ENCODE peak calls at places on chromosomes 3 and 15, in seven cellular contexts. One of them, this sample, is unnamed.
A peak's percentile ranks its signal among the peaks of the same experiment; 100 is the strongest.

GRCh38 chr3:45564172-45564571 is 30.4 kb upstream of the LIMD1 start:
- DNase-seq in cardiac fibroblast: no peak
- DNase-seq in WERI-Rb-1: no peak
- DNase-seq in suprapubic skin: no peak
- DNase-seq in HFFc6: no peak
- DNase-seq in transverse colon: no peak
- DNase-seq in stomach: no peak
- DNase-seq in this sample: no peak

GRCh38 chr3:184282941-184283340 is 7.1 kb downstream of the ECE2 start:
- DNase-seq in cardiac fibroblast: no peak
- DNase-seq in WERI-Rb-1: no peak
- DNase-seq in suprapubic skin: no peak
- DNase-seq in HFFc6: no peak
- DNase-seq in transverse colon: no peak
- DNase-seq in stomach: no peak
- DNase-seq in this sample: no peak

GRCh38 chr15:36313021-36313420 is 266.4 kb upstream of the CDIN1 start:
- DNase-seq in cardiac fibroblast: no peak
- DNase-seq in WERI-Rb-1: no peak
- DNase-seq in suprapubic skin: no peak
- DNase-seq in HFFc6: peak; percentile 20
- DNase-seq in transverse colon: no peak
- DNase-seq in stomach: no peak
- DNase-seq in this sample: no peak

GRCh38 chr3:45611619-45612018 is 17.1 kb downstream of the LIMD1 start:
- DNase-seq in cardiac fibroblast: no peak
- DNase-seq in WERI-Rb-1: no peak
- DNase-seq in suprapubic skin: no peak
- DNase-seq in HFFc6: no peak
- DNase-seq in transverse colon: no peak
- DNase-seq in stomach: no peak
- DNase-seq in this sample: no peak

GRCh38 chr15:63089260-63090043 is 32.2 kb upstream of the LACTB start:
- DNase-seq in cardiac fibroblast: peak; percentile 90
- DNase-seq in WERI-Rb-1: peak; percentile 24
- DNase-seq in suprapubic skin: no peak
- DNase-seq in HFFc6: peak; percentile 84
- DNase-seq in transverse colon: peak; percentile 38
- DNase-seq in stomach: no peak
- DNase-seq in this sample: no peak

GRCh38 chr3:40312661-40313226 is 3.2 kb downstream of the EIF1B start:
- DNase-seq in cardiac fibroblast: peak; percentile 54
- DNase-seq in WERI-Rb-1: no peak
- DNase-seq in suprapubic skin: no peak
- DNase-seq in HFFc6: peak; percentile 25
- DNase-seq in transverse colon: no peak
- DNase-seq in stomach: no peak
- DNase-seq in this sample: no peak

GRCh38 chr3:16520636-16521579 is 7.4 kb upstream of the RFTN1 start:
- DNase-seq in cardiac fibroblast: no peak
- DNase-seq in WERI-Rb-1: no peak
- DNase-seq in suprapubic skin: no peak
- DNase-seq in HFFc6: no peak
- DNase-seq in transverse colon: no peak
- DNase-seq in stomach: no peak
- DNase-seq in this sample: no peak

GRCh38 chr3:16511561-16512434 is 1.7 kb downstream of the RFTN1 start:
- DNase-seq in cardiac fibroblast: peak; percentile 87
- DNase-seq in WERI-Rb-1: no peak
- DNase-seq in suprapubic skin: peak; percentile 80
- DNase-seq in HFFc6: peak; percentile 70
- DNase-seq in transverse colon: peak; percentile 65
- DNase-seq in stomach: peak; percentile 56
- DNase-seq in this sample: no peak

GRCh38 chr3:69579527-69580165 is 159.6 kb upstream of the MITF start:
- DNase-seq in cardiac fibroblast: no peak
- DNase-seq in WERI-Rb-1: peak; percentile 13
- DNase-seq in suprapubic skin: no peak
- DNase-seq in HFFc6: no peak
- DNase-seq in transverse colon: no peak
- DNase-seq in stomach: no peak
- DNase-seq in this sample: no peak

GRCh38 chr3:182618085-182618732 is 175.1 kb upstream of the ATP11B start:
- DNase-seq in cardiac fibroblast: peak; percentile 2
- DNase-seq in WERI-Rb-1: no peak
- DNase-seq in suprapubic skin: no peak
- DNase-seq in HFFc6: no peak
- DNase-seq in transverse colon: no peak
- DNase-seq in stomach: no peak
- DNase-seq in this sample: no peak

GRCh38 chr3:72446406-72447058 is 401.7 kb downstream of the SHQ1 start:
- DNase-seq in cardiac fibroblast: peak; percentile 39
- DNase-seq in WERI-Rb-1: no peak
- DNase-seq in suprapubic skin: no peak
- DNase-seq in HFFc6: peak; percentile 13
- DNase-seq in transverse colon: no peak
- DNase-seq in stomach: peak; percentile 27
- DNase-seq in this sample: peak; percentile 86

GRCh38 chr15:68112711-68113110 is 58.6 kb downstream of the PIAS1 start:
- DNase-seq in cardiac fibroblast: no peak
- DNase-seq in WERI-Rb-1: no peak
- DNase-seq in suprapubic skin: no peak
- DNase-seq in HFFc6: no peak
- DNase-seq in transverse colon: no peak
- DNase-seq in stomach: no peak
- DNase-seq in this sample: no peak

GRCh38 chr3:132332082-132332964 is 15.1 kb downstream of the ACP3 start:
- DNase-seq in cardiac fibroblast: peak; percentile 35
- DNase-seq in WERI-Rb-1: no peak
- DNase-seq in suprapubic skin: no peak
- DNase-seq in HFFc6: no peak
- DNase-seq in transverse colon: no peak
- DNase-seq in stomach: no peak
- DNase-seq in this sample: no peak

GRCh38 chr15:70071799-70072198 is 25.9 kb downstream of the TLE3 start:
- DNase-seq in cardiac fibroblast: no peak
- DNase-seq in WERI-Rb-1: peak; percentile 87
- DNase-seq in suprapubic skin: no peak
- DNase-seq in HFFc6: no peak
- DNase-seq in transverse colon: no peak
- DNase-seq in stomach: no peak
- DNase-seq in this sample: no peak

GRCh38 chr3:170867143-170867542 is 2.9 kb downstream of the RPL22L1 start:
- DNase-seq in cardiac fibroblast: no peak
- DNase-seq in WERI-Rb-1: no peak
- DNase-seq in suprapubic skin: no peak
- DNase-seq in HFFc6: no peak
- DNase-seq in transverse colon: no peak
- DNase-seq in stomach: no peak
- DNase-seq in this sample: no peak

DNA sequence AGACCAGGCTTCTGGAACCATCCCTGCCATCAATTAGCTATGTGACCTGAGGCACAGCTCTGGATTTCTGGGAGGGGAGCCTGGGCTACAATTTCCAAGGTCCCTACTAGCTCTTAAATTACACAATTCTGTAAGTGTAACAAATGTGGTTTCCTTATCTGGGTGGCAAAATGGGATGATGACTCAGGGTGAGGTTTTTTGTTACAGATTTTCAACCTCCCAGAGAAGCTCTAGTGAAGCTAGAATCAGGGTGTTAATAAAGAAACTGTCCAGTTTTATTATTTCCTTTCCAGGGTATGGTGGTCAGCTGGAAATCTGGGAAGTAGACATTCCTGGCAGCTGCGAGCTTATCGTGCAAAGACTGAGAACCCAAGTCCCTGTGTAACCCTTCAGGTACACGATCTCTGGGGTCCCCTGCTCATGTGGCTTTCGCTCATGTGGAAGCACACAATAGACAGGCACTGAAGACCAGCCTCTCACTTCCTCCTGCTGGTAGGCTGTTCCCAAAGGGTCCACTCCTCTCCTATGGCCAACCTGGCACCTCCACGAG is 7.3 kb downstream of the RAB27A start:
- DNase-seq in cardiac fibroblast: peak; percentile 82
- DNase-seq in WERI-Rb-1: no peak
- DNase-seq in suprapubic skin: no peak
- DNase-seq in HFFc6: peak; percentile 46
- DNase-seq in transverse colon: no peak
- DNase-seq in stomach: no peak
- DNase-seq in this sample: no peak
- TF ChIP-seq CTCF in cardiac fibroblast: no peak
- TF ChIP-seq CTCF in WERI-Rb-1: no peak
- TF ChIP-seq CTCF in suprapubic skin: no peak
- TF ChIP-seq CTCF in HFFc6: no peak
- TF ChIP-seq CTCF in transverse colon: no peak
- TF ChIP-seq CTCF in stomach: no peak
- TF ChIP-seq CTCF in this sample: no peak

GRCh38 chr3:85589145-85589544 is 630.4 kb downstream of the CADM2 start:
- DNase-seq in cardiac fibroblast: no peak
- DNase-seq in WERI-Rb-1: no peak
- DNase-seq in suprapubic skin: no peak
- DNase-seq in HFFc6: no peak
- DNase-seq in transverse colon: no peak
- DNase-seq in stomach: no peak
- DNase-seq in this sample: no peak

GRCh38 chr3:85592256-85592655 is 633.5 kb downstream of the CADM2 start:
- DNase-seq in cardiac fibroblast: no peak
- DNase-seq in WERI-Rb-1: no peak
- DNase-seq in suprapubic skin: no peak
- DNase-seq in HFFc6: no peak
- DNase-seq in transverse colon: no peak
- DNase-seq in stomach: no peak
- DNase-seq in this sample: no peak

GRCh38 chr3:85594648-85595047 is 635.9 kb downstream of the CADM2 start:
- DNase-seq in cardiac fibroblast: no peak
- DNase-seq in WERI-Rb-1: no peak
- DNase-seq in suprapubic skin: no peak
- DNase-seq in HFFc6: no peak
- DNase-seq in transverse colon: no peak
- DNase-seq in stomach: no peak
- DNase-seq in this sample: no peak
- TF ChIP-seq CTCF in cardiac fibroblast: no peak
- TF ChIP-seq CTCF in WERI-Rb-1: no peak
- TF ChIP-seq CTCF in suprapubic skin: no peak
- TF ChIP-seq CTCF in HFFc6: no peak
- TF ChIP-seq CTCF in transverse colon: no peak
- TF ChIP-seq CTCF in stomach: no peak
- TF ChIP-seq CTCF in this sample: no peak

GRCh38 chr3:142929890-142930289 is 33.6 kb downstream of the PAQR9 start:
- DNase-seq in cardiac fibroblast: no peak
- DNase-seq in WERI-Rb-1: no peak
- DNase-seq in suprapubic skin: no peak
- DNase-seq in HFFc6: no peak
- DNase-seq in transverse colon: no peak
- DNase-seq in stomach: no peak
- DNase-seq in this sample: no peak

GRCh38 chr3:142926368-142926944 is 37.0 kb downstream of the PAQR9 start:
- DNase-seq in cardiac fibroblast: no peak
- DNase-seq in WERI-Rb-1: no peak
- DNase-seq in suprapubic skin: no peak
- DNase-seq in HFFc6: no peak
- DNase-seq in transverse colon: no peak
- DNase-seq in stomach: no peak
- DNase-seq in this sample: no peak

GRCh38 chr3:142930510-142930909 is 33.0 kb downstream of the PAQR9 start:
- DNase-seq in cardiac fibroblast: peak; percentile 4
- DNase-seq in WERI-Rb-1: no peak
- DNase-seq in suprapubic skin: no peak
- DNase-seq in HFFc6: no peak
- DNase-seq in transverse colon: no peak
- DNase-seq in stomach: no peak
- DNase-seq in this sample: no peak

GRCh38 chr3:142931222-142931621 is 32.3 kb downstream of the PAQR9 start:
- DNase-seq in cardiac fibroblast: no peak
- DNase-seq in WERI-Rb-1: peak; percentile 61
- DNase-seq in suprapubic skin: no peak
- DNase-seq in HFFc6: no peak
- DNase-seq in transverse colon: peak; percentile 14
- DNase-seq in stomach: no peak
- DNase-seq in this sample: no peak

GRCh38 chr3:142929109-142929508 is 34.4 kb downstream of the PAQR9 start:
- DNase-seq in cardiac fibroblast: peak; percentile 49
- DNase-seq in WERI-Rb-1: peak; percentile 67
- DNase-seq in suprapubic skin: no peak
- DNase-seq in HFFc6: peak; percentile 47
- DNase-seq in transverse colon: peak; percentile 65
- DNase-seq in stomach: peak; percentile 53
- DNase-seq in this sample: no peak
- TF ChIP-seq CTCF in cardiac fibroblast: peak; percentile 63
- TF ChIP-seq CTCF in WERI-Rb-1: peak; percentile 58
- TF ChIP-seq CTCF in suprapubic skin: peak; percentile 14
- TF ChIP-seq CTCF in HFFc6: peak; percentile 86
- TF ChIP-seq CTCF in transverse colon: peak; percentile 37
- TF ChIP-seq CTCF in stomach: no peak
- TF ChIP-seq CTCF in this sample: peak; percentile 46

GRCh38 chr3:151168269-151169094 is 34.5 kb downstream of the GPR171 start:
- DNase-seq in cardiac fibroblast: peak; percentile 73
- DNase-seq in WERI-Rb-1: peak; percentile 77
- DNase-seq in suprapubic skin: peak; percentile 82
- DNase-seq in HFFc6: peak; percentile 53
- DNase-seq in transverse colon: peak; percentile 87
- DNase-seq in stomach: peak; percentile 84
- DNase-seq in this sample: no peak
- TF ChIP-seq CTCF in cardiac fibroblast: peak; percentile 83
- TF ChIP-seq CTCF in WERI-Rb-1: peak; percentile 85
- TF ChIP-seq CTCF in suprapubic skin: peak; percentile 72
- TF ChIP-seq CTCF in HFFc6: peak; percentile 93
- TF ChIP-seq CTCF in transverse colon: peak; percentile 79
- TF ChIP-seq CTCF in stomach: peak; percentile 55
- TF ChIP-seq CTCF in this sample: peak; percentile 86

DNA sequence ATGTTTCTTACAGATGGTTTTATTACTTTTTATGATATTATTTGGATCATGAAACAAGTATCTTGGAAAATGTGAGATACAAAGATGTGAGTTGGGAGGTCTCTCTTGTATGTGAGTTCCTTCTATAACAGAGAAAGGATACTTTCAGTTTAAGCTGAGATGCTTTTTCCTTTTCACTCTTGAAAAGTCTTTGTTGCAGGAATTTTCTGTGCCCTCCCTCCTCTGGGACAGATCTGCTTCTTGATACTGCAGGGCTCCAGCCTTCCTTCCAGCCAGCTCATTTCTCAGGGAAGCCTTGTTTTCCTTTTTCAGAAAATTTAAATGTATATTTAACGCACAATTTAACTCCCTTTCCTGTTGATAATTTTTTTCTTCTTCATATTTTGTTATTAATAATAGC is 105.4 kb downstream of the IGF1R start:
- DNase-seq in cardiac fibroblast: no peak
- DNase-seq in WERI-Rb-1: no peak
- DNase-seq in suprapubic skin: no peak
- DNase-seq in HFFc6: no peak
- DNase-seq in transverse colon: no peak
- DNase-seq in stomach: no peak
- DNase-seq in this sample: no peak
- TF ChIP-seq CTCF in cardiac fibroblast: no peak
- TF ChIP-seq CTCF in WERI-Rb-1: no peak
- TF ChIP-seq CTCF in suprapubic skin: no peak
- TF ChIP-seq CTCF in HFFc6: no peak
- TF ChIP-seq CTCF in transverse colon: no peak
- TF ChIP-seq CTCF in stomach: no peak
- TF ChIP-seq CTCF in this sample: no peak